ENCODE peak calls at places on chromosome 2, in four cellular contexts. J is astrocyte of the spinal cord, G is pancreas, A is epithelial cell of proximal tubule. I is an unnamed sample.

GRCh38 chr2:129164220-129164619 is 815.2 kb upstream of the RAB6C start:
- DNase-seq in J (no peak), G (no peak), A (no peak), I (no peak)

GRCh38 chr2:179883407-179883806 is 22.0 kb upstream of the ZNF385B start:
- DNase-seq in J (no peak), G (no peak), A (no peak), I (no peak)

GRCh38 chr2:162994718-162995117 is 156.2 kb upstream of the KCNH7 start:
- DNase-seq in J (no peak), G (no peak), A (no peak), I (no peak)

GRCh38 chr2:133417410-133417809 is 150.9 kb downstream of the NCKAP5 start:
- DNase-seq in J (no peak), G (no peak), A (no peak), I (no peak)

GRCh38 chr2:23512778-23513177 is 127.8 kb downstream of the KLHL29 start:
- DNase-seq in J (no peak), G (no peak), A (no peak), I (no peak)

GRCh38 chr2:112062894-112063293 is 7.8 kb downstream of the TMEM87B start:
- DNase-seq in J (no peak), G (no peak), A (no peak), I (no peak)

GRCh38 chr2:63866009-63866709 is 24.5 kb downstream of the UGP2 start:
- DNase-seq in J (no peak), G (no peak), A (no peak), I (no peak)

GRCh38 chr2:157601807-157602206 is 26.9 kb downstream of the ACVR1C start:
- DNase-seq in J (no peak), G (no peak), A (no peak), I (no peak)

GRCh38 chr2:45273412-45274189 is 264.3 kb upstream of the SIX2 start:
- DNase-seq in J (no peak), G (no peak), A (no peak), I (no peak)

GRCh38 chr2:68693947-68694346 is 40.7 kb upstream of the ARHGAP25 start:
- DNase-seq in J (no peak), G (no peak), A (no peak), I (no peak)

GRCh38 chr2:147198651-147199171 is 646.1 kb upstream of the ACVR2A start:
- DNase-seq in J (no peak), G (no peak), A (no peak), I (no peak)

GRCh38 chr2:16613475-16613874 is 52.2 kb downstream of the CYRIA start:
- DNase-seq in J (peak), G (no peak), A (no peak), I (peak)

GRCh38 chr2:85584354-85584856 is at the start of gene VAMP5:
- DNase-seq in J (no peak), G (peak), A (no peak), I (no peak)

GRCh38 chr2:46552086-46552485 is 72.7 kb downstream of the TMEM247 start:
- DNase-seq in J (no peak), G (no peak), A (no peak), I (no peak)

GRCh38 chr2:223464071-223464470 is 138.1 kb downstream of the SCG2 start:
- DNase-seq in J (peak), G (no peak), A (no peak), I (no peak)

GRCh38 chr2:189836644-189837043 is 52.4 kb downstream of the PMS1 start:
- DNase-seq in J (peak), G (no peak), A (no peak), I (peak)

GRCh38 chr2:79860233-79861058 is 347.6 kb downstream of the CTNNA2 start:
- DNase-seq in J (peak), G (no peak), A (peak), I (peak)

GRCh38 chr2:226380679-226381078 is 418.9 kb downstream of the IRS1 start:
- DNase-seq in J (no peak), G (no peak), A (no peak), I (no peak)

GRCh38 chr2:195834836-195835235 is 177.8 kb downstream of the SLC39A10 start:
- DNase-seq in J (no peak), G (no peak), A (no peak), I (no peak)

DNA sequence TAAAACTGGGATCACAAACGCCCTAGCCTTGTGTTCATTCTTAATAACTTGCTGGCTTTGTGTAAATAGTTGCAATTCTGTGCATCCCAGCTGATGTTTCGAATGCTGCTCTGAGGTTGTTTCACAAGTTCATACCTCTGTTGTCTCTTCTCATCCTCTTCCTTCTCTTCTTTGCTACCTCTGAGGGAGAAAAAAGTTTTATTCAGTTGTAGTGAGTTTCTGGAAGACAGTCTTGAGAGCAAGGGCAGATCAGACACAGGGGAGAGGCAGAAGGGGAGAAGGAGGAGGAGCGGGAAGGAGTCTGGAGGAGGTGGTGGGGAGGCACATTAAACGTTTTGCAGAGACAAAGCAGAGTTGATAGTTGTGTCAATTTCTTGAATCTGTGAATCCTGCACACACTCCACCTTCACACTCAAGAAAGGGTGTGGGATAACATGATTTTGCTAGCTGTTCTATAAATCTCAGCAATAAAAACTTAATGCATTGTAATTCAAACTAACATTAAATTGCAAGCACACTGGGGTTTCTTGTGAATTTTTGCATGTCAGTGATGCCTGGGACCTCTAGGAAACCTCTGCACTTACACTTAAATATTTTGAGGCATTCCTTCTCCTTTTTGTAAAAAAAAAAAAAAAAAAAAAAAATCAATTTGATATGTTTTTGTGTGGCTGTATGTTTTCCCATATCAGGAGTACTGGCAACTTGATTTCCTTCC is 6.9 kb downstream of the MEIS1 start:
- DNase-seq in J (peak), G (no peak), A (no peak), I (no peak)
- H3K4me3 ChIP-seq in J (peak), G (peak), A (no peak), I (peak)

GRCh38 chr2:84516234-84516986 is at the start of gene DNAH6:
- DNase-seq in J (peak), G (peak), A (peak), I (peak)

GRCh38 chr2:84519332-84519957 is 3.1 kb downstream of the DNAH6 start:
- DNase-seq in J (no peak), G (no peak), A (no peak), I (no peak)

DNA sequence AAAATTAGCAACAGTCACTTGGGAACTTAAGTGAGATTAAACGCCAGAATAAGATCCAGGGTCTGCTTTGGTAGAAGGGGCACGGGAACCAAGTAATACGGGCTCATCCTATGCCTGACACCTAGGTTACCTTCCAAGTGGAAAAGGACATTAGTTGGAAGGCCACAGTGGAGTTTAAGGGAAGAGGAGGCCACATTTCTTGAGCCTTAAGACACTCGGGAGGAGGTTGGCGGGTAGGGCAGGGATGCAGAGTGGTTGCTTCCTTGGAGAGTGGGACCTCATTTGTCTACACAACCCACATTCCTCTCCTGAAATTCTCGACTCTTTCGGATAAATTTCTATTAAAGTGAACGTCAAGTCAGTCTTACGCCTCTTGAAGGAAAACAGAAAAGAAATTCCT is 510 bp upstream of the DNAH6 start:
- DNase-seq in J (no peak), G (no peak), A (no peak), I (no peak)
- H3K4me3 ChIP-seq in J (peak), G (peak), A (peak), I (peak)

GRCh38 chr2:106127776-106128268 is 66.3 kb downstream of the UXS1 start:
- DNase-seq in J (no peak), G (no peak), A (no peak), I (no peak)
- H3K4me3 ChIP-seq in J (no peak), G (no peak), A (no peak), I (no peak)

GRCh38 chr2:38076250-38076709 is 329 bp upstream of the CYP1B1 start:
- DNase-seq in J (peak), G (peak), A (peak), I (peak)
- H3K4me3 ChIP-seq in J (peak), G (peak), A (peak), I (peak)

DNA sequence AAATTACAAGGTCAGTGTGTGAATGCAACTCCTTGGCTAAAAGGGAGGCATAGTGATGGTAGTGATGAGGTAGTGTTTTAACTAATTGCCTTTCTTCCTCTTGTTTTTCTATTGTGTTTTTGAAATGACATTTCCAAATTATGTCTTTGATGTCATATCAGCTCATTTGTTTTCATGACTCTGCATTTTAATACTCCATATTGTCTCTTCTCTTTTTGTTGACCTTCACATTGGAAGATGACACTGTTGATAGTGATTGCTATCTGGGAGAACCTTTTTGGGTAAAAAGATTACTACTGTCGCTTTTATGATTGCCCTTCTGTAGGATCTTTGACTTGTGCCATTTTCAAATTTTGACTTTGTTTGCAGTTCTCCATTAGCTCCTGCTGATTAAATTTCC is 3.0 kb downstream of the GIGYF2 start:
- DNase-seq in J (no peak), G (no peak), A (no peak), I (no peak)
- H3K4me3 ChIP-seq in J (no peak), G (no peak), A (no peak), I (no peak)

GRCh38 chr2:65364054-65364651 is 68.2 kb downstream of the SPRED2 start:
- DNase-seq in J (no peak), G (no peak), A (no peak), I (no peak)
- H3K4me3 ChIP-seq in J (no peak), G (no peak), A (no peak), I (no peak)

I was measured in epithelial cell of esophagus.